ENCODE peak calls at places on chromosomes 1 and 21, in seven cellular contexts. X is cardiac fibroblast; V is SJSA1; R is NCI-H446; U is stimulated activated CD4-positive, alpha-beta T cell treated with anti-CD3 and anti-CD28 coated beads, Interleukin-2, amount 100 ng/mL, for 48 hours; A is stomach; G is A172. C is an unnamed sample.

GRCh38 chr1:67439277-67440029 is 9.3 kb upstream of the SERBP1 start:
- DNase-seq in X (no peak), V (no peak), R (no peak), U (no peak), A (no peak), G (no peak), C (no peak)

GRCh38 chr1:203359010-203359571 is 8.2 kb upstream of the FMOD start:
- DNase-seq in X (no peak), V (no peak), R (no peak), U (no peak), A (no peak), G (no peak), C (no peak)

GRCh38 chr1:68384321-68384813 is 65.4 kb downstream of the RPE65 start:
- DNase-seq in X (peak; percentile 99), V (peak; percentile 86), R (peak; percentile 54), U (no peak), A (no peak), G (peak; percentile 99), C (no peak)

GRCh38 chr1:166908942-166909341 is 32.9 kb upstream of the TADA1 start:
- DNase-seq in X (peak; percentile 32), V (no peak), R (no peak), U (no peak), A (no peak), G (no peak), C (no peak)

GRCh38 chr1:180791806-180792205 is 120.9 kb upstream of the KIAA1614 start:
- DNase-seq in X (peak; percentile 55), V (no peak), R (no peak), U (no peak), A (no peak), G (peak; percentile 6), C (no peak)

GRCh38 chr1:209863766-209864485 is 36.2 kb downstream of the UTP25 start:
- DNase-seq in X (no peak), V (no peak), R (no peak), U (no peak), A (no peak), G (no peak), C (no peak)

GRCh38 chr21:25881524-25882376 is 147.0 kb downstream of the GABPA start:
- DNase-seq in X (peak; percentile 76), V (peak; percentile 61), R (peak; percentile 58), U (peak; percentile 61), A (peak; percentile 75), G (peak; percentile 74), C (no peak)

GRCh38 chr1:108152782-108153222 is 47.3 kb downstream of the SLC25A24 start:
- DNase-seq in X (no peak), V (no peak), R (no peak), U (no peak), A (no peak), G (no peak), C (no peak)

GRCh38 chr1:179817789-179818188 is 59.8 kb downstream of the TOR1AIP2 start:
- DNase-seq in X (peak; percentile 86), V (no peak), R (no peak), U (no peak), A (no peak), G (no peak), C (no peak)

GRCh38 chr1:77100870-77101269 is 118.4 kb downstream of the PIGK start:
- DNase-seq in X (peak; percentile 45), V (no peak), R (no peak), U (no peak), A (no peak), G (peak; percentile 0), C (no peak)

GRCh38 chr1:84721152-84721551 is 30.9 kb upstream of the SSX2IP start:
- DNase-seq in X (peak; percentile 58), V (no peak), R (no peak), U (no peak), A (no peak), G (peak; percentile 12), C (no peak)

GRCh38 chr1:54979327-54979891 is 1.0 kb upstream of the TMEM61 start:
- DNase-seq in X (no peak), V (no peak), R (no peak), U (no peak), A (no peak), G (no peak), C (no peak)

GRCh38 chr1:82225407-82226197 is 424.9 kb downstream of the ADGRL2 start:
- DNase-seq in X (peak; percentile 84), V (no peak), R (peak; percentile 74), U (no peak), A (no peak), G (peak; percentile 43), C (no peak)

GRCh38 chr1:85628791-85629531 is 48.4 kb downstream of the CCN1 start:
- DNase-seq in X (peak; percentile 93), V (peak; percentile 94), R (no peak), U (no peak), A (peak; percentile 78), G (peak; percentile 75), C (no peak)

GRCh38 chr1:3067301-3067670 is 1.7 kb upstream of the PRDM16 start:
- DNase-seq in X (no peak), V (no peak), R (no peak), U (no peak), A (no peak), G (no peak), C (no peak)

GRCh38 chr1:234222561-234223280 is 150.5 kb upstream of the COA6 start:
- DNase-seq in X (no peak), V (no peak), R (no peak), U (no peak), A (no peak), G (peak; percentile 6), C (no peak)

GRCh38 chr1:201275266-201275666 is 8.0 kb upstream of the PKP1 start:
- DNase-seq in X (peak; percentile 75), V (peak; percentile 87), R (peak; percentile 60), U (no peak), A (peak; percentile 87), G (peak; percentile 99), C (no peak)

GRCh38 chr1:217881131-217881543 is 250.0 kb downstream of the SPATA17 start:
- DNase-seq in X (no peak), V (no peak), R (no peak), U (no peak), A (no peak), G (peak; percentile 11), C (no peak)

GRCh38 chr1:232532901-232533300 is 97.0 kb downstream of the SIPA1L2 start:
- DNase-seq in X (no peak), V (no peak), R (no peak), U (no peak), A (no peak), G (no peak), C (no peak)

GRCh38 chr1:228852015-228852414 is 116.7 kb downstream of the RHOU start:
- DNase-seq in X (no peak), V (no peak), R (no peak), U (no peak), A (no peak), G (no peak), C (no peak)

GRCh38 chr1:7050751-7051665 is 265.8 kb downstream of the CAMTA1 start:
- DNase-seq in X (no peak), V (no peak), R (no peak), U (no peak), A (no peak), G (no peak), C (no peak)

GRCh38 chr21:26777166-26777565 is 68.0 kb downstream of the ADAMTS1 start:
- DNase-seq in X (peak; percentile 38), V (no peak), R (no peak), U (no peak), A (no peak), G (no peak), C (no peak)

GRCh38 chr1:10181154-10181553 is 29.2 kb upstream of the KIF1B start:
- DNase-seq in X (no peak), V (no peak), R (no peak), U (no peak), A (no peak), G (no peak), C (no peak)

GRCh38 chr1:183986941-183987340 is 50.6 kb downstream of the COLGALT2 start:
- DNase-seq in X (no peak), V (no peak), R (no peak), U (no peak), A (no peak), G (no peak), C (no peak)

GRCh38 chr1:54290443-54291184 is 90.6 kb downstream of the MRPL37 start:
- DNase-seq in X (no peak), V (no peak), R (no peak), U (no peak), A (peak; percentile 61), G (no peak), C (no peak)

GRCh38 chr1:15432327-15432726 is 5.9 kb upstream of the CTRC start:
- DNase-seq in X (no peak), V (no peak), R (no peak), U (no peak), A (peak; percentile 59), G (no peak), C (no peak)

GRCh38 chr1:202074985-202075773 is 47.5 kb upstream of the GPR37L1 start:
- DNase-seq in X (no peak), V (no peak), R (no peak), U (no peak), A (no peak), G (no peak), C (no peak)

GRCh38 chr1:226827458-226827857 is 43.0 kb upstream of the PSEN2 start:
- DNase-seq in X (no peak), V (no peak), R (no peak), U (no peak), A (peak; percentile 27), G (no peak), C (no peak)

GRCh38 chr1:100862591-100862990 is 32.1 kb downstream of the EXTL2 start:
- DNase-seq in X (peak; percentile 71), V (no peak), R (no peak), U (no peak), A (no peak), G (no peak), C (no peak)

GRCh38 chr1:62012821-62013220 is 181.8 kb upstream of the L1TD1 start:
- DNase-seq in X (no peak), V (no peak), R (peak; percentile 8), U (no peak), A (no peak), G (no peak), C (no peak)

GRCh38 chr21:31220567-31220966 is 123.5 kb downstream of the TIAM1 start:
- DNase-seq in X (peak; percentile 73), V (no peak), R (no peak), U (no peak), A (no peak), G (peak; percentile 61), C (no peak)

GRCh38 chr1:44819594-44820327 is 11.4 kb downstream of the BTBD19 start:
- DNase-seq in X (peak; percentile 96), V (peak; percentile 93), R (no peak), U (peak; percentile 79), A (peak; percentile 79), G (peak; percentile 77), C (no peak)

GRCh38 chr1:108862698-108863477 is 6.0 kb upstream of the AKNAD1 start:
- DNase-seq in X (no peak), V (no peak), R (no peak), U (no peak), A (no peak), G (no peak), C (no peak)

GRCh38 chr1:246193537-246193936 is 313.5 kb downstream of the SMYD3 start:
- DNase-seq in X (no peak), V (no peak), R (no peak), U (no peak), A (no peak), G (no peak), C (no peak)

GRCh38 chr1:30334767-30335166 is 388.6 kb downstream of the MATN1 start:
- DNase-seq in X (no peak), V (no peak), R (no peak), U (no peak), A (peak; percentile 15), G (no peak), C (no peak)

GRCh38 chr21:36070999-36071398 is 1.2 kb downstream of the CBR1 start:
- DNase-seq in X (no peak), V (no peak), R (no peak), U (no peak), A (no peak), G (no peak), C (no peak)

GRCh38 chr1:88753506-88753905 is 69.4 kb downstream of the PKN2 start:
- DNase-seq in X (no peak), V (no peak), R (no peak), U (no peak), A (no peak), G (no peak), C (no peak)

GRCh38 chr21:45386728-45387371 is 18.1 kb upstream of the COL18A1 start:
- DNase-seq in X (peak; percentile 89), V (peak; percentile 75), R (no peak), U (no peak), A (no peak), G (peak; percentile 90), C (no peak)

C was measured in cortex of kidney.